ENCODE peak calls at places on chromosomes 7 and 10, in eight cellular contexts. D is upper lobe of right lung; K is kidney epithelial cell; Y is HCT116; F is GM12864; V is CD8-positive, alpha-beta T cell; R is left ventricle myocardium inferior; Z is MM.1S. J is an unnamed sample.
A peak's percentile ranks its signal among the peaks of the same experiment; 100 is the strongest.

GRCh38 chr10:127889605-127890195 is 3.0 kb downstream of the CLRN3 start:
- DNase-seq in D (no peak), K (peak; percentile 34), Y (no peak), F (no peak), V (no peak), R (no peak), Z (no peak), J (no peak)

GRCh38 chr10:12221323-12222298 is 25.6 kb downstream of the CDC123 start:
- DNase-seq in D (no peak), K (no peak), Y (peak; percentile 29), F (no peak), V (no peak), R (no peak), Z (no peak), J (no peak)

GRCh38 chr7:100763556-100764140 is 30.3 kb downstream of the ZAN start:
- DNase-seq in D (no peak), K (no peak), Y (no peak), F (no peak), V (no peak), R (no peak), Z (no peak), J (no peak)

GRCh38 chr10:133388265-133388972 is 5.5 kb upstream of the MTG1 start:
- DNase-seq in D (peak; percentile 53), K (no peak), Y (no peak), F (no peak), V (no peak), R (no peak), Z (peak; percentile 54), J (no peak)

GRCh38 chr7:94333810-94334209 is 60.9 kb upstream of the COL1A2 start:
- DNase-seq in D (no peak), K (no peak), Y (peak; percentile 0), F (no peak), V (no peak), R (no peak), Z (no peak), J (no peak)

GRCh38 chr10:126288547-126289493 is 99.5 kb downstream of the ADAM12 start:
- DNase-seq in D (no peak), K (no peak), Y (no peak), F (no peak), V (no peak), R (no peak), Z (no peak), J (no peak)

GRCh38 chr10:132274581-132274980 is 33.2 kb downstream of the STK32C start:
- DNase-seq in D (no peak), K (no peak), Y (no peak), F (no peak), V (no peak), R (no peak), Z (no peak), J (no peak)

GRCh38 chr7:18515067-18515466 is 19.5 kb downstream of the HDAC9 start:
- DNase-seq in D (no peak), K (no peak), Y (no peak), F (no peak), V (no peak), R (no peak), Z (no peak), J (no peak)

GRCh38 chr10:26946103-26946907 is 85.5 kb upstream of the ABI1 start:
- DNase-seq in D (peak; percentile 59), K (no peak), Y (no peak), F (no peak), V (no peak), R (no peak), Z (no peak), J (peak; percentile 78)

GRCh38 chr7:142375710-142376313 is 118.0 kb upstream of the PRSS58 start:
- DNase-seq in D (no peak), K (peak; percentile 18), Y (peak; percentile 10), F (no peak), V (no peak), R (no peak), Z (peak; percentile 48), J (no peak)

GRCh38 chr10:3774814-3775670 is 10.0 kb downstream of the KLF6 start:
- DNase-seq in D (no peak), K (no peak), Y (peak; percentile 68), F (no peak), V (no peak), R (no peak), Z (no peak), J (no peak)

GRCh38 chr10:74223755-74224530 is 72.9 kb downstream of the ADK start:
- DNase-seq in D (no peak), K (peak; percentile 52), Y (peak; percentile 89), F (no peak), V (no peak), R (no peak), Z (no peak), J (no peak)

GRCh38 chr10:86308056-86308455 is 58.5 kb downstream of the GRID1 start:
- DNase-seq in D (peak; percentile 34), K (no peak), Y (no peak), F (no peak), V (no peak), R (no peak), Z (no peak), J (peak; percentile 4)

GRCh38 chr7:141991144-141991543 is 4.5 kb upstream of the MGAM start:
- DNase-seq in D (no peak), K (no peak), Y (no peak), F (no peak), V (no peak), R (no peak), Z (no peak), J (no peak)

GRCh38 chr7:22751341-22751740 is 24.3 kb downstream of the IL6 start:
- DNase-seq in D (no peak), K (no peak), Y (no peak), F (no peak), V (no peak), R (no peak), Z (no peak), J (no peak)

GRCh38 chr7:102978280-102978679 is 65.5 kb downstream of the LRRC17 start:
- DNase-seq in D (no peak), K (no peak), Y (peak; percentile 67), F (no peak), V (no peak), R (no peak), Z (no peak), J (peak; percentile 66)

DNA sequence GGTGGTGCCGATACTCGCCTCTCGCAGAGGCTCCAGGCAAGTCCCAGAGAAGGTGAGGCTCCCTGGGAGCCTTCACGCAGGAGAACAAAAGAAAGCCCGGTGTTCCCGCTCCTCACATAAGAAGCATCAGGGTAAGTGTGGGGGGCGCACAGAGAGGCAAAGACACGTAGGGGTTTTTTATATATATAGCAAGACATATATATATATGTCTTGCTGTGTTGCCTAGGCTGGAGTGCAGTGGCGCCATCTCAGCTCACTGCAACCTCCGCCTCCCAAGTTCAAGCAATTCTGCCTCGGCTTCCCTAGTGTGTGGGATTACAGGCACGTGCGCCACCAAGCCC is 61.3 kb downstream of the PDIA4 start:
- DNase-seq in D (no peak), K (no peak), Y (no peak), F (no peak), V (no peak), R (no peak), Z (no peak), J (no peak)
- H3K4me3 ChIP-seq in D (peak overlapping the region; percentile 44), K (no peak overlapping the region), Y (peak overlapping the region; percentile 52), F (no peak overlapping the region), V (no peak overlapping the region), R (peak overlapping the region; percentile 65), Z (peak overlapping the region; percentile 46), J (peak overlapping the region; percentile 34)

DNA sequence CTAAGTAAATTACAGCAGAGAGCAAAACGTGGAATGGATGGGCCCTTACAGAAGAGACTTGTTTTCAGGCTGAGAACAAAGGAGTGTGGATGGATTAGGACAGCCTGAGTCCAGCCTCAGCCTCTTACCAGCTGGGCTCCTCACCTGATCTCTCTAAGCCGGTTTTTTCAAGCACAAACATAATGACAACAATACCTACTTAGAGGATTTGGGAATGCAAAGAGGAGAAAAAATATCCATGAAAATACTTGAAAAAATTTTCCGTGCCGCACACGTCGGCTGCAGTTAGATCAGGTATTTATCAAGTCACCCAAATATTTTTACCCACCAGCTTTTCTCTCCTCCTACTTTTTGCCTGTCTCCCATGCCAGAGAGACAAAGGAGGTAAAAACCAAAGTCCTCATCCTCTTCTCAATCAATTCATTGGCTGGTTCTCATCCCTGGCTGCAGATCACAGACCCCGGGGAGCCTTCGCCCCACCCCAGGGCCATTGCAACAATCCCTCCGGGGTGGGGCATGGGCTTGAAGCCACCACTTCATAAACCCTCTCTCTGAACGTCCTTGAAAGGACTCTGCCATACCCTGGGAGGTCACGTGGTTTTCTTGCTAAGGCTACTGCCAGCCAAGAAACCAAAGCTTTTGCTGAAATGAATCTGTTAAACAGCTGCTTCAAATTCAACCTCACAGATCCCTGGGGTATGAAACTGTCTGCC is 29.7 kb upstream of the GTF2I start:
- DNase-seq in D (peak; percentile 76), K (no peak), Y (no peak), F (no peak), V (no peak), R (no peak), Z (no peak), J (peak; percentile 63)
- H3K4me3 ChIP-seq in D (peak overlapping the region; percentile 21), K (no peak overlapping the region), Y (no peak overlapping the region), F (no peak overlapping the region), V (no peak overlapping the region), R (peak overlapping the region; percentile 20), Z (no peak overlapping the region), J (no peak overlapping the region)

DNA sequence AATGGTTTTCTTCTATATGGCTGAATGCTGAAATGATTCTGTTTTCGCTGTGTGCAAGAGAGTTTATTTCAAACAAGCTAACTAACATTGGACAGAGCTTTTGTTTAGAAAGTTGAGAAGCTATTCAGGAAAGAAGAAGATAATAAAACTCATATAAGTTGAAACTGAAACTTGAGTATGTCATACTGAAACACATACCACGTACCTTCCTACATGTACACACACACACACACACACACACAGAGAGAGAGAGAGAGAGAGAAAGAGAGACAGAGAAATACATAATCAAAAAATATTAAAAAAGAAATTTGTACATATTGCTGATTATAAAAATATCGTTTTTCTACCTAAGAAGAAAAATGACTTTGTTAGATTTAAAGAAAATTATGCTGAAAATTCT is 561.9 kb upstream of the KCND2 start:
- DNase-seq in D (no peak), K (no peak), Y (no peak), F (peak; percentile 7), V (no peak), R (no peak), Z (peak; percentile 83), J (no peak)
- H3K4me3 ChIP-seq in D (no peak overlapping the region), K (no peak overlapping the region), Y (no peak overlapping the region), F (no peak overlapping the region), V (no peak overlapping the region), R (no peak overlapping the region), Z (peak overlapping the region; percentile 36), J (no peak overlapping the region)

GRCh38 chr10:61985715-61986114 is 84.2 kb downstream of the ARID5B start:
- DNase-seq in D (no peak), K (no peak), Y (no peak), F (no peak), V (no peak), R (no peak), Z (no peak), J (no peak)

GRCh38 chr10:61986357-61986756 is 84.9 kb downstream of the ARID5B start:
- DNase-seq in D (no peak), K (no peak), Y (no peak), F (no peak), V (no peak), R (no peak), Z (no peak), J (no peak)

GRCh38 chr10:61986788-61987187 is 85.3 kb downstream of the ARID5B start:
- DNase-seq in D (no peak), K (no peak), Y (no peak), F (no peak), V (no peak), R (no peak), Z (no peak), J (no peak)

GRCh38 chr10:61987537-61987936 is 86.0 kb downstream of the ARID5B start:
- DNase-seq in D (no peak), K (no peak), Y (no peak), F (no peak), V (no peak), R (no peak), Z (peak; percentile 18), J (no peak)

GRCh38 chr10:61984803-61985418 is 83.4 kb downstream of the ARID5B start:
- DNase-seq in D (no peak), K (no peak), Y (no peak), F (no peak), V (no peak), R (no peak), Z (no peak), J (no peak)
- H3K4me3 ChIP-seq in D (no peak overlapping the region), K (no peak overlapping the region), Y (no peak overlapping the region), F (no peak overlapping the region), V (no peak overlapping the region), R (no peak overlapping the region), Z (no peak overlapping the region), J (no peak overlapping the region)

J was measured in left lung.